ENCODE peak calls at places on chromosomes 2 and 18, in seven cellular contexts. One of them, this sample, is unnamed.

GRCh38 chr18:54879691-54880090 is 51.4 kb downstream of the RAB27B start:
- DNase-seq in sigmoid colon: no peak
- DNase-seq in RWPE2: no peak
- DNase-seq in pancreas: no peak
- DNase-seq in cardiac fibroblast: no peak
- DNase-seq in AG09319: no peak
- DNase-seq in left ventricle myocardium inferior: no peak
- DNase-seq in this sample: no peak

GRCh38 chr2:228866044-228866443 is 405.0 kb downstream of the PID1 start:
- DNase-seq in left ventricle myocardium inferior: no peak
- DNase-seq in sigmoid colon: no peak
- DNase-seq in cardiac fibroblast: no peak
- DNase-seq in RWPE2: no peak
- DNase-seq in AG09319: no peak
- DNase-seq in pancreas: no peak
- DNase-seq in this sample: no peak

GRCh38 chr2:68775272-68775847 is 40.7 kb downstream of the ARHGAP25 start:
- DNase-seq in sigmoid colon: no peak
- DNase-seq in left ventricle myocardium inferior: peak; percentile 18
- DNase-seq in pancreas: no peak
- DNase-seq in AG09319: no peak
- DNase-seq in RWPE2: no peak
- DNase-seq in cardiac fibroblast: no peak
- DNase-seq in this sample: no peak

GRCh38 chr2:216497808-216498366 is 757 bp upstream of the RPL37A start:
- DNase-seq in AG09319: no peak
- DNase-seq in cardiac fibroblast: no peak
- DNase-seq in left ventricle myocardium inferior: no peak
- DNase-seq in RWPE2: no peak
- DNase-seq in pancreas: no peak
- DNase-seq in sigmoid colon: no peak
- DNase-seq in this sample: no peak

GRCh38 chr2:181738074-181738473 is 57.8 kb upstream of the NEUROD1 start:
- DNase-seq in sigmoid colon: no peak
- DNase-seq in pancreas: no peak
- DNase-seq in cardiac fibroblast: peak; percentile 18
- DNase-seq in AG09319: no peak
- DNase-seq in left ventricle myocardium inferior: no peak
- DNase-seq in RWPE2: no peak
- DNase-seq in this sample: no peak

GRCh38 chr2:188512456-188512855 is 220.8 kb downstream of the GULP1 start:
- DNase-seq in AG09319: peak; percentile 44
- DNase-seq in sigmoid colon: no peak
- DNase-seq in cardiac fibroblast: peak; percentile 80
- DNase-seq in pancreas: no peak
- DNase-seq in left ventricle myocardium inferior: no peak
- DNase-seq in RWPE2: no peak
- DNase-seq in this sample: no peak

GRCh38 chr2:72139471-72139870 is 8.2 kb downstream of the CYP26B1 start:
- DNase-seq in pancreas: no peak
- DNase-seq in left ventricle myocardium inferior: no peak
- DNase-seq in sigmoid colon: no peak
- DNase-seq in AG09319: no peak
- DNase-seq in RWPE2: no peak
- DNase-seq in cardiac fibroblast: no peak
- DNase-seq in this sample: peak; percentile 48

GRCh38 chr2:239625106-239625845 is 224.5 kb upstream of the HDAC4 start:
- DNase-seq in cardiac fibroblast: no peak
- DNase-seq in sigmoid colon: no peak
- DNase-seq in left ventricle myocardium inferior: no peak
- DNase-seq in pancreas: no peak
- DNase-seq in RWPE2: no peak
- DNase-seq in AG09319: no peak
- DNase-seq in this sample: no peak

GRCh38 chr2:221467610-221468009 is 104.5 kb downstream of the EPHA4 start:
- DNase-seq in AG09319: no peak
- DNase-seq in cardiac fibroblast: peak; percentile 69
- DNase-seq in sigmoid colon: no peak
- DNase-seq in RWPE2: no peak
- DNase-seq in pancreas: no peak
- DNase-seq in left ventricle myocardium inferior: no peak
- DNase-seq in this sample: no peak

GRCh38 chr2:134623796-134624195 is 95.0 kb downstream of the TMEM163 start:
- DNase-seq in left ventricle myocardium inferior: no peak
- DNase-seq in sigmoid colon: no peak
- DNase-seq in RWPE2: no peak
- DNase-seq in pancreas: no peak
- DNase-seq in AG09319: no peak
- DNase-seq in cardiac fibroblast: no peak
- DNase-seq in this sample: no peak

GRCh38 chr2:174180165-174180724 is 68.1 kb downstream of the OLA1 start:
- DNase-seq in pancreas: no peak
- DNase-seq in RWPE2: no peak
- DNase-seq in cardiac fibroblast: peak; percentile 13
- DNase-seq in sigmoid colon: no peak
- DNase-seq in AG09319: no peak
- DNase-seq in left ventricle myocardium inferior: no peak
- DNase-seq in this sample: no peak

GRCh38 chr2:165197346-165197745 is 6.5 kb downstream of the SCN3A start:
- DNase-seq in left ventricle myocardium inferior: no peak
- DNase-seq in cardiac fibroblast: no peak
- DNase-seq in pancreas: no peak
- DNase-seq in RWPE2: no peak
- DNase-seq in sigmoid colon: no peak
- DNase-seq in AG09319: no peak
- DNase-seq in this sample: no peak

GRCh38 chr2:28269019-28269784 is 123.5 kb upstream of the FOSL2 start:
- DNase-seq in RWPE2: peak; percentile 61
- DNase-seq in sigmoid colon: no peak
- DNase-seq in AG09319: no peak
- DNase-seq in left ventricle myocardium inferior: no peak
- DNase-seq in cardiac fibroblast: peak; percentile 46
- DNase-seq in pancreas: no peak
- DNase-seq in this sample: no peak

GRCh38 chr18:35983818-35984217 is 11.3 kb downstream of the RMP24 start:
- DNase-seq in pancreas: no peak
- DNase-seq in sigmoid colon: no peak
- DNase-seq in left ventricle myocardium inferior: no peak
- DNase-seq in cardiac fibroblast: no peak
- DNase-seq in RWPE2: no peak
- DNase-seq in AG09319: no peak
- DNase-seq in this sample: no peak

GRCh38 chr2:194842871-194843270 is 814.2 kb upstream of the SLC39A10 start:
- DNase-seq in AG09319: no peak
- DNase-seq in left ventricle myocardium inferior: no peak
- DNase-seq in sigmoid colon: no peak
- DNase-seq in pancreas: no peak
- DNase-seq in RWPE2: no peak
- DNase-seq in cardiac fibroblast: no peak
- DNase-seq in this sample: peak; percentile 54

GRCh38 chr2:157836531-157836930 is 39.6 kb downstream of the ACVR1 start:
- DNase-seq in cardiac fibroblast: no peak
- DNase-seq in pancreas: no peak
- DNase-seq in sigmoid colon: no peak
- DNase-seq in RWPE2: no peak
- DNase-seq in left ventricle myocardium inferior: no peak
- DNase-seq in AG09319: no peak
- DNase-seq in this sample: no peak

GRCh38 chr2:75224636-75225094 is 25.3 kb upstream of the TACR1 start:
- DNase-seq in AG09319: no peak
- DNase-seq in left ventricle myocardium inferior: no peak
- DNase-seq in sigmoid colon: no peak
- DNase-seq in RWPE2: no peak
- DNase-seq in cardiac fibroblast: no peak
- DNase-seq in pancreas: no peak
- DNase-seq in this sample: no peak

GRCh38 chr2:112938904-112939303 is 27.9 kb downstream of the IL37 start:
- DNase-seq in cardiac fibroblast: no peak
- DNase-seq in AG09319: no peak
- DNase-seq in pancreas: no peak
- DNase-seq in RWPE2: no peak
- DNase-seq in sigmoid colon: no peak
- DNase-seq in left ventricle myocardium inferior: no peak
- DNase-seq in this sample: no peak

GRCh38 chr2:205612661-205613060 is 69.6 kb upstream of the NRP2 start:
- DNase-seq in RWPE2: no peak
- DNase-seq in sigmoid colon: no peak
- DNase-seq in cardiac fibroblast: no peak
- DNase-seq in pancreas: no peak
- DNase-seq in AG09319: no peak
- DNase-seq in left ventricle myocardium inferior: no peak
- DNase-seq in this sample: no peak

GRCh38 chr18:26648509-26649192 is 100.3 kb upstream of the KCTD1 start:
- DNase-seq in cardiac fibroblast: no peak
- DNase-seq in left ventricle myocardium inferior: no peak
- DNase-seq in AG09319: no peak
- DNase-seq in sigmoid colon: no peak
- DNase-seq in pancreas: no peak
- DNase-seq in RWPE2: no peak
- DNase-seq in this sample: no peak

GRCh38 chr2:133817680-133818566 is 249.7 kb upstream of the NCKAP5 start:
- DNase-seq in cardiac fibroblast: peak; percentile 90
- DNase-seq in pancreas: no peak
- DNase-seq in AG09319: peak; percentile 84
- DNase-seq in left ventricle myocardium inferior: no peak
- DNase-seq in sigmoid colon: no peak
- DNase-seq in RWPE2: peak; percentile 83
- DNase-seq in this sample: no peak

GRCh38 chr2:68715353-68716041 is 19.1 kb upstream of the ARHGAP25 start:
- DNase-seq in left ventricle myocardium inferior: no peak
- DNase-seq in pancreas: peak; percentile 64
- DNase-seq in RWPE2: no peak
- DNase-seq in sigmoid colon: no peak
- DNase-seq in cardiac fibroblast: peak; percentile 55
- DNase-seq in AG09319: no peak
- DNase-seq in this sample: no peak

GRCh38 chr2:28250006-28250405 is 142.7 kb upstream of the FOSL2 start:
- DNase-seq in sigmoid colon: no peak
- DNase-seq in left ventricle myocardium inferior: no peak
- DNase-seq in RWPE2: peak; percentile 93
- DNase-seq in cardiac fibroblast: peak; percentile 54
- DNase-seq in AG09319: peak; percentile 54
- DNase-seq in pancreas: no peak
- DNase-seq in this sample: no peak

GRCh38 chr2:112924348-112924747 is 13.4 kb downstream of the IL37 start:
- DNase-seq in RWPE2: no peak
- DNase-seq in cardiac fibroblast: no peak
- DNase-seq in AG09319: no peak
- DNase-seq in pancreas: no peak
- DNase-seq in left ventricle myocardium inferior: no peak
- DNase-seq in sigmoid colon: no peak
- DNase-seq in this sample: no peak

GRCh38 chr18:62379051-62379450 is 53.9 kb downstream of the TNFRSF11A start:
- DNase-seq in cardiac fibroblast: no peak
- DNase-seq in RWPE2: no peak
- DNase-seq in left ventricle myocardium inferior: no peak
- DNase-seq in sigmoid colon: no peak
- DNase-seq in pancreas: no peak
- DNase-seq in AG09319: no peak
- DNase-seq in this sample: no peak

GRCh38 chr2:224882291-224883171 is 159.7 kb downstream of the DOCK10 start:
- DNase-seq in AG09319: peak; percentile 52
- DNase-seq in cardiac fibroblast: peak; percentile 74
- DNase-seq in RWPE2: no peak
- DNase-seq in pancreas: no peak
- DNase-seq in sigmoid colon: no peak
- DNase-seq in left ventricle myocardium inferior: no peak
- DNase-seq in this sample: no peak

GRCh38 chr2:23414876-23415275 is 29.9 kb downstream of the KLHL29 start:
- DNase-seq in AG09319: no peak
- DNase-seq in pancreas: no peak
- DNase-seq in sigmoid colon: no peak
- DNase-seq in cardiac fibroblast: no peak
- DNase-seq in left ventricle myocardium inferior: no peak
- DNase-seq in RWPE2: no peak
- DNase-seq in this sample: no peak

GRCh38 chr2:238875531-238876231 is 27.8 kb downstream of the TWIST2 start:
- DNase-seq in AG09319: no peak
- DNase-seq in left ventricle myocardium inferior: no peak
- DNase-seq in cardiac fibroblast: peak; percentile 38
- DNase-seq in RWPE2: no peak
- DNase-seq in pancreas: no peak
- DNase-seq in sigmoid colon: peak; percentile 90
- DNase-seq in this sample: no peak

DNA sequence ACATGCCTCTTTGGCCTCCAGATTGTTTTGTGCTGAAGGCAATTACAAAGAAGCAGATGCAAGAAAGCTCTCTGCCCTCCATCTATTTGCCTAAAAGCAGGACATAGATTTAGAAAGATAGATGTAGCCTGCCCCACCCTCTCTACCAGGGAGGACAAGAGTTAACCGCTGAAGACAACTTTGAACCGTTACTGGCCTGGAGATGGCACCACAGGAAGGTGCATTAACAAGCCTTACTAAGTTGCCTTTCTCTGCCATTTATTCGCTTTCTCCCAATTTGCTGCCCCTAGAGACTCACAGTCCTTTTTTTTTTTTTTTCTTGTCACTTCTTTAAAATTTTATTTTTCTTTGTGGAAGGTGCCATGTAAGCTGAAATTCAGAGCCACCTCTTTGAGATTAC is 28.8 kb upstream of the RMDN2 start:
- DNase-seq in cardiac fibroblast: no peak
- DNase-seq in sigmoid colon: no peak
- DNase-seq in RWPE2: no peak
- DNase-seq in AG09319: no peak
- DNase-seq in left ventricle myocardium inferior: no peak
- DNase-seq in pancreas: no peak
- DNase-seq in this sample: no peak
- TF ChIP-seq CTCF in cardiac fibroblast: no peak
- TF ChIP-seq CTCF in sigmoid colon: no peak
- TF ChIP-seq CTCF in RWPE2: peak; percentile 16
- TF ChIP-seq CTCF in AG09319: no peak
- TF ChIP-seq CTCF in left ventricle myocardium inferior: no peak
- TF ChIP-seq CTCF in pancreas: no peak
- TF ChIP-seq CTCF in this sample: peak; percentile 45

GRCh38 chr2:56478027-56478426 is 294.2 kb downstream of the CCDC85A start:
- DNase-seq in left ventricle myocardium inferior: no peak
- DNase-seq in AG09319: no peak
- DNase-seq in cardiac fibroblast: no peak
- DNase-seq in sigmoid colon: no peak
- DNase-seq in RWPE2: no peak
- DNase-seq in pancreas: no peak
- DNase-seq in this sample: no peak
- TF ChIP-seq CTCF in left ventricle myocardium inferior: no peak
- TF ChIP-seq CTCF in AG09319: no peak
- TF ChIP-seq CTCF in cardiac fibroblast: no peak
- TF ChIP-seq CTCF in sigmoid colon: no peak
- TF ChIP-seq CTCF in RWPE2: no peak
- TF ChIP-seq CTCF in pancreas: no peak
- TF ChIP-seq CTCF in this sample: no peak

GRCh38 chr2:52112141-52112540 is 1080.2 kb upstream of the NRXN1 start:
- DNase-seq in cardiac fibroblast: no peak
- DNase-seq in left ventricle myocardium inferior: no peak
- DNase-seq in RWPE2: no peak
- DNase-seq in pancreas: no peak
- DNase-seq in AG09319: no peak
- DNase-seq in sigmoid colon: no peak
- DNase-seq in this sample: no peak

GRCh38 chr2:52107124-52107523 is 1075.2 kb upstream of the NRXN1 start:
- DNase-seq in cardiac fibroblast: no peak
- DNase-seq in sigmoid colon: no peak
- DNase-seq in pancreas: no peak
- DNase-seq in left ventricle myocardium inferior: no peak
- DNase-seq in RWPE2: no peak
- DNase-seq in AG09319: no peak
- DNase-seq in this sample: no peak
- TF ChIP-seq CTCF in cardiac fibroblast: no peak
- TF ChIP-seq CTCF in sigmoid colon: no peak
- TF ChIP-seq CTCF in pancreas: no peak
- TF ChIP-seq CTCF in left ventricle myocardium inferior: no peak
- TF ChIP-seq CTCF in RWPE2: no peak
- TF ChIP-seq CTCF in AG09319: no peak
- TF ChIP-seq CTCF in this sample: no peak

GRCh38 chr2:31253344-31254155 is 19.6 kb downstream of the EHD3 start:
- DNase-seq in sigmoid colon: no peak
- DNase-seq in cardiac fibroblast: no peak
- DNase-seq in left ventricle myocardium inferior: no peak
- DNase-seq in pancreas: no peak
- DNase-seq in RWPE2: no peak
- DNase-seq in AG09319: no peak
- DNase-seq in this sample: no peak
- TF ChIP-seq CTCF in sigmoid colon: no peak
- TF ChIP-seq CTCF in cardiac fibroblast: no peak
- TF ChIP-seq CTCF in left ventricle myocardium inferior: no peak
- TF ChIP-seq CTCF in pancreas: no peak
- TF ChIP-seq CTCF in RWPE2: no peak
- TF ChIP-seq CTCF in AG09319: no peak
- TF ChIP-seq CTCF in this sample: no peak